ENCODE peak calls at places on chromosomes 3 and 15, in four cellular contexts. Y is KBM-7, B is germinal center, F is mammary epithelial cell. K is an unnamed sample.

GRCh38 chr3:37210230-37210629 is 35.8 kb upstream of the LRRFIP2 start:
- DNase-seq in B (no peak), F (peak; percentile 76), Y (no peak), K (no peak)

GRCh38 chr3:5116568-5116967 is 5.5 kb upstream of the ARL8B start:
- DNase-seq in Y (no peak), B (no peak), F (no peak), K (no peak)

GRCh38 chr3:153127788-153128187 is 34.2 kb upstream of the RAP2B start:
- DNase-seq in Y (no peak), B (no peak), F (no peak), K (no peak)

GRCh38 chr3:69200384-69201068 is 78.1 kb upstream of the LMOD3 start:
- DNase-seq in F (peak; percentile 83), Y (no peak), B (no peak), K (peak; percentile 64)

GRCh38 chr3:51675201-51675611 is 4.2 kb downstream of the TEX264 start:
- DNase-seq in F (peak; percentile 85), Y (no peak), B (no peak), K (no peak)

GRCh38 chr15:47717036-47717611 is at the start of gene SEMA6D:
- DNase-seq in Y (no peak), F (peak; percentile 57), B (peak; percentile 10), K (no peak)

GRCh38 chr3:66583646-66584045 is 82.8 kb upstream of the LRIG1 start:
- DNase-seq in B (no peak), Y (no peak), F (peak; percentile 11), K (no peak)

GRCh38 chr15:98803228-98804056 is 155.1 kb downstream of the IGF1R start:
- DNase-seq in F (peak; percentile 77), B (no peak), Y (no peak), K (no peak)

GRCh38 chr3:127404614-127405598 is 117.1 kb upstream of the PRR20G start:
- DNase-seq in F (no peak), Y (no peak), B (no peak), K (no peak)

GRCh38 chr3:120858501-120858900 is 49.5 kb upstream of the STXBP5L start:
- DNase-seq in Y (no peak), F (no peak), B (no peak), K (no peak)

GRCh38 chr3:17820275-17820674 is 77.8 kb upstream of the TBC1D5 start:
- DNase-seq in B (no peak), Y (no peak), F (no peak), K (no peak)

GRCh38 chr3:175431396-175431795 is 572.3 kb downstream of the NAALADL2 start:
- DNase-seq in F (peak; percentile 24), Y (no peak), B (no peak), K (no peak)

GRCh38 chr3:13347390-13347966 is 72.6 kb downstream of the NUP210 start:
- DNase-seq in B (no peak), Y (no peak), F (no peak), K (no peak)

GRCh38 chr15:56243774-56244236 is at the start of gene RFX7:
- DNase-seq in B (peak; percentile 87), Y (no peak), F (peak; percentile 54), K (peak; percentile 93)

GRCh38 chr15:32641517-32642059 is at the start of gene SCG5:
- DNase-seq in F (no peak), B (no peak), Y (no peak), K (no peak)

GRCh38 chr3:125214738-125215137 is 2.2 kb upstream of the SLC12A8 start:
- DNase-seq in F (no peak), B (no peak), Y (no peak), K (no peak)

GRCh38 chr3:181880339-181880738 is 168.6 kb downstream of the SOX2 start:
- DNase-seq in F (no peak), B (no peak), Y (no peak), K (no peak)

GRCh38 chr3:99760602-99761001 is 57.1 kb upstream of the CMSS1 start:
- DNase-seq in B (no peak), F (no peak), Y (no peak), K (no peak)

GRCh38 chr3:113912551-113913246 is 35.1 kb upstream of the ZDHHC23 start:
- DNase-seq in B (peak; percentile 39), Y (peak; percentile 63), F (peak; percentile 78), K (peak; percentile 72)

GRCh38 chr3:141384575-141384974 is 16.3 kb downstream of the ZBTB38 start:
- DNase-seq in F (no peak), B (no peak), Y (no peak), K (no peak)

GRCh38 chr3:71128951-71129350 is 454.6 kb downstream of the FOXP1 start:
- DNase-seq in F (no peak), Y (peak; percentile 15), B (no peak), K (no peak)

GRCh38 chr3:42439461-42440075 is 29.2 kb upstream of the LYZL4 start:
- DNase-seq in F (no peak), B (no peak), Y (no peak), K (no peak)

GRCh38 chr3:66407281-66408218 is 93.3 kb downstream of the LRIG1 start:
- DNase-seq in Y (peak; percentile 72), B (peak; percentile 87), F (peak; percentile 34), K (peak; percentile 58)

GRCh38 chr3:187325632-187326031 is 34.1 kb upstream of the MASP1 start:
- DNase-seq in B (no peak), F (no peak), Y (no peak), K (no peak)

GRCh38 chr15:89332446-89332845 is 2.2 kb downstream of the POLG start:
- DNase-seq in F (no peak), Y (peak; percentile 73), B (peak; percentile 57), K (peak; percentile 41)

GRCh38 chr3:145578465-145578864 is 582.5 kb downstream of the PLOD2 start:
- DNase-seq in Y (no peak), B (no peak), F (no peak), K (peak; percentile 15)

GRCh38 chr3:70333080-70333479 is 20.6 kb upstream of the MDFIC2 start:
- DNase-seq in Y (no peak), B (no peak), F (no peak), K (no peak)

GRCh38 chr3:15501126-15501525 is 20.4 kb downstream of the COLQ start:
- DNase-seq in Y (no peak), F (no peak), B (no peak), K (no peak)

GRCh38 chr3:190853464-190853863 is 9.0 kb downstream of the GMNC start:
- DNase-seq in Y (no peak), F (peak; percentile 6), B (no peak), K (no peak)

GRCh38 chr3:71723452-71724170 is 1.6 kb downstream of the EIF4E3 start:
- DNase-seq in Y (no peak), B (no peak), F (no peak), K (peak; percentile 83)

GRCh38 chr3:129469026-129469425 is 29.0 kb downstream of the IFT122 start:
- DNase-seq in B (no peak), Y (no peak), F (no peak), K (no peak)

GRCh38 chr15:45677797-45678196 is 43.0 kb downstream of the SQOR start:
- DNase-seq in Y (no peak), B (no peak), F (no peak), K (no peak)